ENCODE peak calls at places on chromosomes 16 and 17, in six cellular contexts. D, W, F, B, E and A are unnamed samples.

GRCh38 chr16:35194681-35195080 is 1735.3 kb downstream of the TP53TG3F start:
- DNase-seq in D (no peak), W (no peak), F (no peak), B (no peak), E (no peak), A (no peak)

GRCh38 chr16:54930034-54930938 is at the start of gene IRX5:
- DNase-seq in D (peak; percentile 19), W (no peak), F (peak; percentile 95), B (peak; percentile 86), E (peak; percentile 20), A (peak; percentile 96)

GRCh38 chr17:18332909-18333489 is 17.9 kb downstream of the SMCR8 start:
- DNase-seq in D (no peak), W (no peak), F (no peak), B (no peak), E (no peak), A (no peak)

GRCh38 chr17:27389542-27390140 is 66.6 kb upstream of the KSR1 start:
- DNase-seq in D (no peak), W (no peak), F (no peak), B (no peak), E (no peak), A (no peak)

GRCh38 chr16:63702981-63703590 is 1418.8 kb downstream of the CDH11 start:
- DNase-seq in D (no peak), W (no peak), F (peak; percentile 38), B (no peak), E (no peak), A (no peak)

GRCh38 chr17:16987830-16988601 is 16.1 kb upstream of the TNFRSF13B start:
- DNase-seq in D (peak; percentile 16), W (no peak), F (peak; percentile 88), B (peak; percentile 82), E (no peak), A (peak; percentile 75)

GRCh38 chr16:66036775-66037715 is 329.4 kb upstream of the CDH5 start:
- DNase-seq in D (no peak), W (no peak), F (no peak), B (peak; percentile 76), E (no peak), A (no peak)

GRCh38 chr17:20284018-20284417 is 183.3 kb downstream of the LGALS9B start:
- DNase-seq in D (no peak), W (no peak), F (no peak), B (no peak), E (no peak), A (no peak)

GRCh38 chr16:88764913-88765349 is 20.1 kb downstream of the PIEZO1 start:
- DNase-seq in D (no peak), W (no peak), F (peak; percentile 91), B (no peak), E (no peak), A (peak; percentile 52)

GRCh38 chr16:3095869-3096268 is 3.2 kb downstream of the ZSCAN10 start:
- DNase-seq in D (peak; percentile 67), W (no peak), F (no peak), B (no peak), E (peak; percentile 54), A (no peak)

GRCh38 chr17:41810659-41811548 is 845 bp downstream of the P3H4 start:
- DNase-seq in D (no peak), W (no peak), F (no peak), B (no peak), E (no peak), A (peak; percentile 19)

GRCh38 chr16:56675685-56676210 is 6.1 kb downstream of the MT1H start:
- DNase-seq in D (no peak), W (no peak), F (no peak), B (no peak), E (peak; percentile 60), A (no peak)

GRCh38 chr16:85984211-85984880 is 85.4 kb downstream of the IRF8 start:
- DNase-seq in D (no peak), W (no peak), F (no peak), B (no peak), E (no peak), A (no peak)

GRCh38 chr17:49130891-49131290 is 1.7 kb upstream of the B4GALNT2 start:
- DNase-seq in D (no peak), W (no peak), F (no peak), B (no peak), E (no peak), A (no peak)

GRCh38 chr16:71439531-71439930 is 2.3 kb downstream of the TLE7 start:
- DNase-seq in D (no peak), W (no peak), F (no peak), B (no peak), E (no peak), A (no peak)

GRCh38 chr17:178292-179065 is 3.0 kb downstream of the DOC2B start:
- DNase-seq in D (no peak), W (no peak), F (no peak), B (no peak), E (no peak), A (no peak)

GRCh38 chr17:21201302-21201602 is 12.7 kb downstream of the TMEM11 start:
- DNase-seq in D (no peak), W (no peak), F (no peak), B (no peak), E (no peak), A (no peak)

GRCh38 chr17:43928606-43929005 is 13.7 kb downstream of the PPY start:
- DNase-seq in D (no peak), W (no peak), F (no peak), B (no peak), E (no peak), A (no peak)

GRCh38 chr16:1870365-1871082 is 1.4 kb downstream of the MEIOB start:
- DNase-seq in D (no peak), W (no peak), F (no peak), B (no peak), E (no peak), A (no peak)

GRCh38 chr17:33732116-33732515 is 439.0 kb upstream of the ASIC2 start:
- DNase-seq in D (no peak), W (no peak), F (no peak), B (no peak), E (no peak), A (peak; percentile 8)

GRCh38 chr17:79412110-79412509 is 198.7 kb downstream of the RBFOX3 start:
- DNase-seq in D (no peak), W (no peak), F (no peak), B (no peak), E (no peak), A (no peak)

GRCh38 chr16:1981398-1981836 is at the start of gene NOXO1:
- DNase-seq in D (no peak), W (no peak), F (no peak), B (no peak), E (no peak), A (no peak)

GRCh38 chr16:48011466-48011865 is 144.3 kb downstream of the ABCC12 start:
- DNase-seq in D (no peak), W (no peak), F (no peak), B (no peak), E (no peak), A (no peak)

GRCh38 chr17:1203111-1203966 is 23.6 kb upstream of the ABR start:
- DNase-seq in D (peak; percentile 62), W (no peak), F (peak; percentile 94), B (peak; percentile 70), E (peak; percentile 30), A (peak; percentile 61)

GRCh38 chr17:54876656-54877195 is 23.9 kb upstream of the TOM1L1 start:
- DNase-seq in D (no peak), W (no peak), F (no peak), B (no peak), E (no peak), A (no peak)

GRCh38 chr16:31386157-31386984 is 6.8 kb upstream of the ITGAD start:
- DNase-seq in D (no peak), W (no peak), F (no peak), B (no peak), E (no peak), A (peak; percentile 56)

GRCh38 chr17:30290696-30291570 is 811 bp downstream of the BLMH start:
- DNase-seq in D (peak; percentile 7), W (no peak), F (peak; percentile 87), B (peak; percentile 23), E (peak; percentile 20), A (peak; percentile 58)

GRCh38 chr16:58464916-58465731 is 34.8 kb upstream of the NDRG4 start:
- DNase-seq in D (no peak), W (no peak), F (no peak), B (no peak), E (no peak), A (peak; percentile 54)
- H3K4me3 ChIP-seq in D (no peak overlapping the region), W (peak overlapping the region; percentile 58), F (peak overlapping the region; percentile 47), B (peak overlapping the region; percentile 38), E (no peak overlapping the region), A (peak overlapping the region; percentile 57)

DNA sequence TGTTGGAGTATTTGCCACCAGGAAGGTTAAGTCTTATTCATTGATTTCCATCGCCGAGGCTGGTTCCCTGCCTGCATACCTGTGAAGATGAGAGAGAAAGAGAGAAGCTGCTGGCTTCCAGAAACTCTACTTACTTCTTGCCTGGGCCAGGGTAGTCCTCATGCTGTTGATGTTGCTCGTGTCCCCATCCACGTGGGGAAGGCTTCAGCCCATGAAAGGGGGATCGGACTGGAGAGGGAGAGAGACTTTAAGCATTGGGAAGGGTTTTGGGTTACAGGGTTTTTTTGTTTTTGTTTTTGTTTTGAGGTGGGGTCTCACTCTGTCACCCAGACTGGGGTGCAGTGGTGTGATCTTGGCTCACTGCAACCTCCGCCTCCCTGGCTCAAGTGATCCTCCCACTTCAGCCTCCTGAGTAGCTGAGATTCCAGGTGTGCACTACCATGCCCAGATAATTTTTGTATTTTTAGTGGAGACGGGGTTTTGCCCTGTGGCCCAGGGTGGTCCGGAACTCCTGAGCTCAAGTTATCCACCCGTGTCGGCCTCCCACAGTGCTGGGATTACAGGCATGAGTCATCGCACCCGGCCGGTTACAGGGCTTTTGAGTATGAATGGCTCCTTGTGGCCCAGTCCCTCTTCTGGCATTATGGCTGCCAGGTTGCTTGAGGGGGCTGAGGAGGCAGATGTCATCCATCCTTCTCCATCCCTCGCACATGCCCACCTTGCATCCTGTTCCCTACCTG is 26.6 kb downstream of the ITGB3 start:
- DNase-seq in D (no peak), W (no peak), F (no peak), B (no peak), E (no peak), A (no peak)
- H3K27ac ChIP-seq in D (no peak overlapping the region), W (no peak overlapping the region), F (peak overlapping the region; percentile 77), B (peak overlapping the region; percentile 85), E (no peak overlapping the region), A (peak overlapping the region; percentile 82)

DNA sequence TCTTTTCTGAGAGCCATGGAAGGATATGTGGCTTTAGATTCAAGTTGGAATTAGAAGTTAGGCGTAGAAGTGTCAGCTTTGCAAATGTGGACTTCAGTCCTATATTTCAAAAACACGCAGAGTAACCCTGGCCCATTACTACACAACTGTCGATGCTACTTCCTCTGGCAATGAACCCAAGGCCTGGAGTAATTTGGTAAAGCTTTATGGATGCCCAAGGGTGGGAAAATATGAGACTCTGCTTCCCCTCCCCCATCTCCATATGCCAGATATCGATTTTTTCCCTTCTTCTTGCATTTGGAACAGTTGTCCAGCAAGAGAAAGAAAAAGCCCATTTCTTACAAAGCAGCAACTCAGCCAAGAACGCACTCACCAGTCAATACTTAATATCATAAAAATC is 2.9 kb upstream of the MAP1LC3B start:
- DNase-seq in D (no peak), W (no peak), F (no peak), B (no peak), E (no peak), A (no peak)
- H3K4me1 ChIP-seq in D (peaks cover 48% of the 10 kb centered on the region), W (peaks cover 2% of the 10 kb centered on the region), F (peaks cover 56% of the 10 kb centered on the region), B (peaks cover 28% of the 10 kb centered on the region), E (peaks cover 39% of the 10 kb centered on the region), A (peaks cover 20% of the 10 kb centered on the region)

GRCh38 chr17:63819131-63819530 is 8.1 kb upstream of the PSMC5 start:
- DNase-seq in D (no peak), W (no peak), F (no peak), B (no peak), E (no peak), A (no peak)
- H3K4me3 ChIP-seq in D (no peak overlapping the region), W (no peak overlapping the region), F (no peak overlapping the region), B (no peak overlapping the region), E (no peak overlapping the region), A (no peak overlapping the region)